ENCODE peak calls at places on chromosomes 2 and 18, in six cellular contexts. One of them, this sample, is unnamed.

GRCh38 chr2:170530284-170530745 is 184.8 kb upstream of the SP5 start:
- DNase-seq in AG09309: no peak
- DNase-seq in uterus: peak
- DNase-seq in fibroblast of lung: peak
- DNase-seq in CD8-positive, alpha-beta T cell: no peak
- DNase-seq in fibroblast of pulmonary artery: peak
- DNase-seq in this sample: no peak

GRCh38 chr18:2431836-2432235 is 139.5 kb downstream of the METTL4 start:
- DNase-seq in fibroblast of lung: no peak
- DNase-seq in AG09309: no peak
- DNase-seq in CD8-positive, alpha-beta T cell: no peak
- DNase-seq in uterus: no peak
- DNase-seq in fibroblast of pulmonary artery: no peak
- DNase-seq in this sample: no peak

GRCh38 chr2:27954261-27954673 is 63.7 kb downstream of the BABAM2 start:
- DNase-seq in fibroblast of pulmonary artery: peak
- DNase-seq in uterus: no peak
- DNase-seq in fibroblast of lung: peak
- DNase-seq in CD8-positive, alpha-beta T cell: no peak
- DNase-seq in AG09309: no peak
- DNase-seq in this sample: no peak

GRCh38 chr2:225328192-225328591 is 71.3 kb upstream of the NYAP2 start:
- DNase-seq in fibroblast of pulmonary artery: peak
- DNase-seq in fibroblast of lung: peak
- DNase-seq in AG09309: no peak
- DNase-seq in CD8-positive, alpha-beta T cell: no peak
- DNase-seq in uterus: no peak
- DNase-seq in this sample: no peak

GRCh38 chr2:157628282-157628531 is 457 bp downstream of the ACVR1C start:
- DNase-seq in AG09309: no peak
- DNase-seq in CD8-positive, alpha-beta T cell: no peak
- DNase-seq in uterus: no peak
- DNase-seq in fibroblast of lung: no peak
- DNase-seq in fibroblast of pulmonary artery: no peak
- DNase-seq in this sample: no peak

GRCh38 chr18:63224574-63224973 is 95.0 kb downstream of the BCL2 start:
- DNase-seq in uterus: no peak
- DNase-seq in CD8-positive, alpha-beta T cell: no peak
- DNase-seq in AG09309: no peak
- DNase-seq in fibroblast of lung: no peak
- DNase-seq in fibroblast of pulmonary artery: no peak
- DNase-seq in this sample: no peak

GRCh38 chr2:224041554-224041953 is 2.5 kb upstream of the SERPINE2 start:
- DNase-seq in fibroblast of pulmonary artery: no peak
- DNase-seq in fibroblast of lung: no peak
- DNase-seq in uterus: no peak
- DNase-seq in AG09309: no peak
- DNase-seq in CD8-positive, alpha-beta T cell: no peak
- DNase-seq in this sample: no peak

GRCh38 chr2:70855679-70856078 is 20.1 kb upstream of the CD207 start:
- DNase-seq in fibroblast of lung: peak
- DNase-seq in fibroblast of pulmonary artery: no peak
- DNase-seq in AG09309: no peak
- DNase-seq in uterus: no peak
- DNase-seq in CD8-positive, alpha-beta T cell: no peak
- DNase-seq in this sample: no peak

GRCh38 chr2:172249336-172249735 is 146.6 kb upstream of the DLX2 start:
- DNase-seq in fibroblast of lung: no peak
- DNase-seq in CD8-positive, alpha-beta T cell: no peak
- DNase-seq in fibroblast of pulmonary artery: no peak
- DNase-seq in uterus: no peak
- DNase-seq in AG09309: no peak
- DNase-seq in this sample: no peak

GRCh38 chr2:237590272-237591020 is at the start of gene RAB17:
- DNase-seq in AG09309: no peak
- DNase-seq in CD8-positive, alpha-beta T cell: no peak
- DNase-seq in fibroblast of pulmonary artery: peak
- DNase-seq in uterus: no peak
- DNase-seq in fibroblast of lung: peak
- DNase-seq in this sample: no peak

GRCh38 chr2:40412456-40412855 is 39.4 kb downstream of the SLC8A1 start:
- DNase-seq in fibroblast of lung: no peak
- DNase-seq in CD8-positive, alpha-beta T cell: no peak
- DNase-seq in uterus: no peak
- DNase-seq in AG09309: no peak
- DNase-seq in fibroblast of pulmonary artery: no peak
- DNase-seq in this sample: no peak

GRCh38 chr18:48770243-48770642 is 180.5 kb downstream of the SMAD7 start:
- DNase-seq in fibroblast of lung: no peak
- DNase-seq in uterus: no peak
- DNase-seq in CD8-positive, alpha-beta T cell: no peak
- DNase-seq in AG09309: no peak
- DNase-seq in fibroblast of pulmonary artery: no peak
- DNase-seq in this sample: no peak

GRCh38 chr2:100380681-100381080 is 36.8 kb downstream of the CHST10 start:
- DNase-seq in uterus: no peak
- DNase-seq in fibroblast of lung: no peak
- DNase-seq in AG09309: no peak
- DNase-seq in fibroblast of pulmonary artery: no peak
- DNase-seq in CD8-positive, alpha-beta T cell: no peak
- DNase-seq in this sample: no peak

GRCh38 chr2:12918841-12919445 is 202.2 kb downstream of the TRIB2 start:
- DNase-seq in fibroblast of lung: peak
- DNase-seq in AG09309: peak
- DNase-seq in uterus: peak
- DNase-seq in CD8-positive, alpha-beta T cell: no peak
- DNase-seq in fibroblast of pulmonary artery: peak
- DNase-seq in this sample: peak

GRCh38 chr2:64111426-64111825 is 32.8 kb downstream of the PELI1 start:
- DNase-seq in fibroblast of lung: peak
- DNase-seq in AG09309: no peak
- DNase-seq in fibroblast of pulmonary artery: no peak
- DNase-seq in CD8-positive, alpha-beta T cell: no peak
- DNase-seq in uterus: no peak
- DNase-seq in this sample: no peak

GRCh38 chr2:77521482-77521881 is 694 bp downstream of the LRRTM4 start:
- DNase-seq in AG09309: no peak
- DNase-seq in fibroblast of pulmonary artery: no peak
- DNase-seq in CD8-positive, alpha-beta T cell: no peak
- DNase-seq in uterus: no peak
- DNase-seq in fibroblast of lung: no peak
- DNase-seq in this sample: no peak
- H3K4me3 ChIP-seq in AG09309: no peak
- H3K4me3 ChIP-seq in fibroblast of pulmonary artery: no peak
- H3K4me3 ChIP-seq in CD8-positive, alpha-beta T cell: no peak
- H3K4me3 ChIP-seq in uterus: no peak
- H3K4me3 ChIP-seq in fibroblast of lung: no peak
- H3K4me3 ChIP-seq in this sample: no peak

DNA sequence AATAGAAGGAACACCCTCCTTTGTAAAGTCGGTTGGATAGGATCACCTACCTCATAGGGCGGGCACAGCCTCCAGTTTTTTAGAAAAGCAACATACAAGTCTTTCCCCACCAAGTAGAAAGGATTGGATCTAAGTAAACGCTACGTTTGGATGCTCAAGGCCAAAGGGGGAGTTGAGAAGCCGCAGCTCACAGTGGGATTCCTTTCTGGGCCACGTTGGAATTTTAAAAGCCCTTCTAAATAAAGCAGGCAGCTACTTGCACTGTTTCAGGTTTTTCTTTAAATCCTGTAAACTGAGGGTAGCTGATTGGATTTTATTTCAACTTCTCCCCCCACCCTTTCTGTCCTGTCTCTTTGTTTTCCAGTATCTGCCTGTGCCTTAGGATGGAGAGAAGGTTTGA is 44.2 kb downstream of the SH3BP4 start:
- DNase-seq in fibroblast of lung: no peak
- DNase-seq in uterus: no peak
- DNase-seq in AG09309: no peak
- DNase-seq in CD8-positive, alpha-beta T cell: no peak
- DNase-seq in fibroblast of pulmonary artery: no peak
- DNase-seq in this sample: no peak
- H3K4me3 ChIP-seq in fibroblast of lung: no peak
- H3K4me3 ChIP-seq in uterus: no peak
- H3K4me3 ChIP-seq in AG09309: no peak
- H3K4me3 ChIP-seq in CD8-positive, alpha-beta T cell: no peak
- H3K4me3 ChIP-seq in fibroblast of pulmonary artery: no peak
- H3K4me3 ChIP-seq in this sample: no peak

GRCh38 chr2:69835666-69836065 is 6.2 kb downstream of the GMCL1 start:
- DNase-seq in fibroblast of lung: no peak
- DNase-seq in uterus: no peak
- DNase-seq in AG09309: no peak
- DNase-seq in CD8-positive, alpha-beta T cell: no peak
- DNase-seq in fibroblast of pulmonary artery: no peak
- DNase-seq in this sample: no peak

GRCh38 chr2:69833752-69834151 is 4.3 kb downstream of the GMCL1 start:
- DNase-seq in AG09309: no peak
- DNase-seq in fibroblast of lung: no peak
- DNase-seq in uterus: no peak
- DNase-seq in fibroblast of pulmonary artery: no peak
- DNase-seq in CD8-positive, alpha-beta T cell: no peak
- DNase-seq in this sample: no peak

GRCh38 chr2:69836316-69836715 is 6.9 kb downstream of the GMCL1 start:
- DNase-seq in fibroblast of lung: no peak
- DNase-seq in CD8-positive, alpha-beta T cell: no peak
- DNase-seq in AG09309: no peak
- DNase-seq in uterus: no peak
- DNase-seq in fibroblast of pulmonary artery: no peak
- DNase-seq in this sample: no peak

GRCh38 chr2:69837533-69837932 is 8.1 kb downstream of the GMCL1 start:
- DNase-seq in fibroblast of pulmonary artery: no peak
- DNase-seq in uterus: no peak
- DNase-seq in fibroblast of lung: no peak
- DNase-seq in CD8-positive, alpha-beta T cell: no peak
- DNase-seq in AG09309: no peak
- DNase-seq in this sample: no peak
- H3K4me3 ChIP-seq in fibroblast of pulmonary artery: no peak
- H3K4me3 ChIP-seq in uterus: no peak
- H3K4me3 ChIP-seq in fibroblast of lung: no peak
- H3K4me3 ChIP-seq in CD8-positive, alpha-beta T cell: no peak
- H3K4me3 ChIP-seq in AG09309: no peak
- H3K4me3 ChIP-seq in this sample: no peak

GRCh38 chr2:176132397-176133086 is 3.0 kb downstream of the HOXD8 start:
- DNase-seq in fibroblast of pulmonary artery: no peak
- DNase-seq in CD8-positive, alpha-beta T cell: no peak
- DNase-seq in uterus: peak
- DNase-seq in fibroblast of lung: peak
- DNase-seq in AG09309: no peak
- DNase-seq in this sample: no peak

GRCh38 chr2:176134045-176134444 is 4.5 kb downstream of the HOXD8 start:
- DNase-seq in CD8-positive, alpha-beta T cell: no peak
- DNase-seq in AG09309: no peak
- DNase-seq in uterus: no peak
- DNase-seq in fibroblast of lung: no peak
- DNase-seq in fibroblast of pulmonary artery: no peak
- DNase-seq in this sample: no peak

GRCh38 chr2:176131617-176132396 is 2.3 kb downstream of the HOXD8 start:
- DNase-seq in uterus: no peak
- DNase-seq in AG09309: no peak
- DNase-seq in fibroblast of pulmonary artery: no peak
- DNase-seq in fibroblast of lung: no peak
- DNase-seq in CD8-positive, alpha-beta T cell: no peak
- DNase-seq in this sample: no peak

GRCh38 chr2:176134978-176135575 is 5.6 kb downstream of the HOXD8 start:
- DNase-seq in fibroblast of lung: no peak
- DNase-seq in CD8-positive, alpha-beta T cell: no peak
- DNase-seq in uterus: peak
- DNase-seq in AG09309: no peak
- DNase-seq in fibroblast of pulmonary artery: no peak
- DNase-seq in this sample: no peak

DNA sequence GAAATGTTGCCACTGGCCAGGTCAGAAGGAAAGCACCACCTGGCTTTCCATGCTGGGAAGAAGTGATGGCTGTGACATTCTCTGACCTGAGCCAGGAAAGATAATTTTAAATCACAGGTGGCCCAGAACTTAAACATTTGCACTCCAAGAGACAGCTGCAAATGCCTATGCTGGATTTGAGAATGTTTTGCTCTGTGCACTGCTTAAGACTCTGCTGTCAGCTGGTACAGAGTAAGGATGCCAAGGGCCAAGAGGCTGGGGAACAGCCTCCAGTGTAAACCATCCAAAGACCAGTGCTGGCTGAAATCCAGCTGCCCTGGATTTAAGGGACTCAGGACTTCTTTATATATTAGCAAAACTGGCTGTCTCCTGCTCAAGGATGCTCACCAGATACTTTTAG is 3.9 kb downstream of the HOXD8 start:
- DNase-seq in fibroblast of lung: no peak
- DNase-seq in fibroblast of pulmonary artery: no peak
- DNase-seq in uterus: peak
- DNase-seq in CD8-positive, alpha-beta T cell: no peak
- DNase-seq in AG09309: no peak
- DNase-seq in this sample: no peak
- H3K4me3 ChIP-seq in fibroblast of lung: no peak
- H3K4me3 ChIP-seq in fibroblast of pulmonary artery: no peak
- H3K4me3 ChIP-seq in uterus: peak
- H3K4me3 ChIP-seq in CD8-positive, alpha-beta T cell: no peak
- H3K4me3 ChIP-seq in AG09309: no peak
- H3K4me3 ChIP-seq in this sample: no peak

DNA sequence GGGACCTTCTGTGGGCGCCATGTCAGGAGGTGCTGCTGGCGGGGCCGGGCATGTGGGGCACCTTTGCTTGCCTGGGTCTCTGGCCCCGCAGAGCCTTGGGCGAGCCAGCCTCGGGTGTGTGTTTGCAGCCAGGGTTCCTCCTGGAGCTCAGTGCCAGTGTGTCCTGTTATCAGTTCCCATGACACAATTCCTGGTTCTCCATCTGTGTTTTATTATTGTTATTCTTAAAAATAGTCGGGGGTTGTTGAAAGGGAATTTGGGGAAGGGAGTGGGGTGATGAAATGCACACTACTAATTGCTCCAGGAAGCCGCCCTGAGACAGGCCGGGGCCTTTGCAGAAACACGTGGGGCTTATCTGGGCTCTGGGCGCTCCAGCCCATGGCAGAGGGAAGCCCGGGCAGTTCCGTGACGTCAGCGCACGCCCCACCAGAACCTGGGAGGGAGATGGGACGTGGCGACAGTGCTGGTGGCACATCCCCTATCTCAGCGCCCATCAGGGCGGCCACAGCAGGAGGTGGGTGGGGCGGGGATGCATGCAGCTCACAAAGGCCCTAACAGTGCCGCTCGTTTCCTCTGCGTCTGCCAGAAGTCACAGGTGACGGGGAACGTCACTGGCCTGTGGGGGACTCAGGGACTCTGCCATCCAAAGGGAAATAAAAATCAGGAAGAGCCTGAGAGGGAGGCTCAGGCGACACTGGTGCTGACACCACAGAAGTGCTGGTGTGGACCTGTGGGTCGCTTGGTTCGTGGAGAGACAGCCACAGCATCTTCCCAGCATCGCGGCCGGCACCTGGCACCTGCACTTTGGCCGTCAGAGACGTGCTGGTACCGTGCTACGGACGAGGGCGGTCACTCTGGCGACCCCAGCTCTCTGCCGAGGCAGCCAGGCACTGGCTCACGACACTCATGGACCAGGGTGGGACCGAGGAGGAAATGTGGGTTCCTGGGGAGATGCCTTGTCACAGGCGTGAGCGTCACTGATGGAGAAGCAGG is 131.0 kb downstream of the NFATC1 start:
- DNase-seq in AG09309: no peak
- DNase-seq in uterus: no peak
- DNase-seq in CD8-positive, alpha-beta T cell: no peak
- DNase-seq in fibroblast of lung: no peak
- DNase-seq in fibroblast of pulmonary artery: peak
- DNase-seq in this sample: no peak
- H3K4me3 ChIP-seq in AG09309: no peak
- H3K4me3 ChIP-seq in uterus: no peak
- H3K4me3 ChIP-seq in CD8-positive, alpha-beta T cell: no peak
- H3K4me3 ChIP-seq in fibroblast of lung: no peak
- H3K4me3 ChIP-seq in fibroblast of pulmonary artery: no peak
- H3K4me3 ChIP-seq in this sample: no peak

This sample was measured in BJ.